ENCODE peak calls at places on chromosomes 5 and 9, in seven cellular contexts. V is esophagus squamous epithelium, M is A549, R is adrenal gland, E is lower leg skin, U is HepG2, N is endothelial cell of umbilical vein. K is an unnamed sample.

GRCh38 chr5:98902733-98903132 is 26.1 kb downstream of the CHD1 start:
- DNase-seq in V (no peak), M (no peak), R (no peak), E (no peak), U (no peak), N (no peak), K (no peak)

GRCh38 chr9:27732494-27732893 is 159.2 kb upstream of the C9orf72 start:
- DNase-seq in V (no peak), M (no peak), R (no peak), E (no peak), U (no peak), N (no peak), K (no peak)

GRCh38 chr9:110877376-110877775 is 160.9 kb downstream of the LPAR1 start:
- DNase-seq in V (no peak), M (no peak), R (no peak), E (no peak), U (no peak), N (no peak), K (no peak)

GRCh38 chr5:33969572-33970452 is 14.7 kb downstream of the SLC45A2 start:
- DNase-seq in V (no peak), M (peak), R (peak), E (no peak), U (peak), N (peak), K (peak)

GRCh38 chr5:57703726-57704125 is 221.1 kb upstream of the ACTBL2 start:
- DNase-seq in V (no peak), M (no peak), R (no peak), E (no peak), U (no peak), N (no peak), K (no peak)

GRCh38 chr5:12003680-12004079 is 99.4 kb upstream of the CTNND2 start:
- DNase-seq in V (no peak), M (no peak), R (no peak), E (no peak), U (no peak), N (no peak), K (no peak)

GRCh38 chr9:16555802-16556201 is 314.7 kb downstream of the BNC2 start:
- DNase-seq in V (no peak), M (no peak), R (no peak), E (no peak), U (no peak), N (no peak), K (no peak)

GRCh38 chr9:132350861-132351315 is 3.9 kb downstream of the SETX start:
- DNase-seq in V (no peak), M (no peak), R (no peak), E (no peak), U (no peak), N (peak), K (peak)

GRCh38 chr9:100670719-100671118 is 92.8 kb downstream of the CAVIN4 start:
- DNase-seq in V (no peak), M (no peak), R (no peak), E (no peak), U (no peak), N (no peak), K (no peak)

GRCh38 chr9:893843-894420 is 52.4 kb downstream of the DMRT1 start:
- DNase-seq in V (no peak), M (peak), R (peak), E (peak), U (peak), N (peak), K (peak)

GRCh38 chr5:95027775-95028174 is 257.1 kb downstream of the MCTP1 start:
- DNase-seq in V (no peak), M (no peak), R (no peak), E (no peak), U (no peak), N (no peak), K (no peak)

GRCh38 chr5:135444881-135445280 is 2.3 kb downstream of the DCANP1 start:
- DNase-seq in V (no peak), M (no peak), R (no peak), E (no peak), U (no peak), N (no peak), K (peak)

GRCh38 chr5:149455889-149456409 is 76.9 kb upstream of the IL17B start:
- DNase-seq in V (no peak), M (no peak), R (peak), E (no peak), U (peak), N (no peak), K (no peak)

GRCh38 chr5:73596705-73597328 is 29.2 kb upstream of the ARHGEF28 start:
- DNase-seq in V (no peak), M (peak), R (peak), E (no peak), U (peak), N (peak), K (peak)

GRCh38 chr5:132470596-132470995 is 20.0 kb downstream of the IRF1 start:
- DNase-seq in V (no peak), M (no peak), R (no peak), E (no peak), U (no peak), N (no peak), K (no peak)

GRCh38 chr5:140548300-140548688 is 832 bp downstream of the EIF4EBP3 start:
- DNase-seq in V (no peak), M (no peak), R (no peak), E (no peak), U (no peak), N (no peak), K (no peak)

GRCh38 chr5:140546851-140547507 is 483 bp upstream of the EIF4EBP3 start:
- DNase-seq in V (no peak), M (no peak), R (peak), E (no peak), U (peak), N (no peak), K (peak)

GRCh38 chr5:140549237-140550144 is 2.0 kb downstream of the EIF4EBP3 start:
- DNase-seq in V (no peak), M (no peak), R (peak), E (peak), U (no peak), N (peak), K (peak)

GRCh38 chr5:140548791-140549190 is 1.3 kb downstream of the EIF4EBP3 start:
- DNase-seq in V (no peak), M (no peak), R (no peak), E (no peak), U (no peak), N (no peak), K (no peak)

GRCh38 chr5:140547508-140548299 is at the start of gene EIF4EBP3:
- DNase-seq in V (peak), M (peak), R (peak), E (peak), U (peak), N (peak), K (peak)
- TF ChIP-seq POLR2A in V (no peak), M (no peak), R (peak), E (peak), U (peak), N (no peak), K (peak)

DNA sequence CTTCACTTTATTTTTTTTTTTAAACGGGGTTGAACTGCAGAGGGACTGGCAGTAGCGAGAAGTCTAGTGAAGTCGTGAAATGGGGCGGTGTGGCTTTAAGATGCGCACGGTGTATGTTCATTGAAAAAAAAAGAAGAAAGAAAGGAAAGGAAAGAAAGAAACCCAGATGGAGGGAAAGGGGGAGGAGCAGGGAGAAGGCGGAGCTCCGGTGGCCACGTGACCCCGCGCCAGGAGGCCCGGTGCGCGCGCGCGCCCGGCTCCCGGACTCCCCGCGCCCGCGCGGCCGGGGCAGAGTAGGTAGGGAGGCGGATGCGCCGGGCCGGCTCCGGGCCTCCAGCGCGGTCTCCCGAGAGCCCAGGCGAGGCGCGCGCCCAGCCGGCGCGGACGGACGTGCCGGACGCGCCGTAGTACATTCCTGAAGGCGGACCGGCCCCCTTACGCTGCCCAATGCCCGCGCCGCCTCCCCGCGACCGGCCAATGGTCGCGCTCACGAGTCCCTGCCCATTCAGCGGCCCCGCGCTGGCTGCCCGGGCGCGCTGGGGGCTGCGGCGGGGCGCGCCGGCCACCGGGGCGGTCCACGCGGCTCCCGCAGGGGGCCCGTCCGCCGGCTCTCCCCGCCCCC is 6.0 kb downstream of the PTCH1 start:
- DNase-seq in V (peak), M (peak), R (peak), E (peak), U (peak), N (peak), K (peak)
- TF ChIP-seq POLR2A in V (peak), M (no peak), R (peak), E (peak), U (no peak), N (peak), K (peak)

DNA sequence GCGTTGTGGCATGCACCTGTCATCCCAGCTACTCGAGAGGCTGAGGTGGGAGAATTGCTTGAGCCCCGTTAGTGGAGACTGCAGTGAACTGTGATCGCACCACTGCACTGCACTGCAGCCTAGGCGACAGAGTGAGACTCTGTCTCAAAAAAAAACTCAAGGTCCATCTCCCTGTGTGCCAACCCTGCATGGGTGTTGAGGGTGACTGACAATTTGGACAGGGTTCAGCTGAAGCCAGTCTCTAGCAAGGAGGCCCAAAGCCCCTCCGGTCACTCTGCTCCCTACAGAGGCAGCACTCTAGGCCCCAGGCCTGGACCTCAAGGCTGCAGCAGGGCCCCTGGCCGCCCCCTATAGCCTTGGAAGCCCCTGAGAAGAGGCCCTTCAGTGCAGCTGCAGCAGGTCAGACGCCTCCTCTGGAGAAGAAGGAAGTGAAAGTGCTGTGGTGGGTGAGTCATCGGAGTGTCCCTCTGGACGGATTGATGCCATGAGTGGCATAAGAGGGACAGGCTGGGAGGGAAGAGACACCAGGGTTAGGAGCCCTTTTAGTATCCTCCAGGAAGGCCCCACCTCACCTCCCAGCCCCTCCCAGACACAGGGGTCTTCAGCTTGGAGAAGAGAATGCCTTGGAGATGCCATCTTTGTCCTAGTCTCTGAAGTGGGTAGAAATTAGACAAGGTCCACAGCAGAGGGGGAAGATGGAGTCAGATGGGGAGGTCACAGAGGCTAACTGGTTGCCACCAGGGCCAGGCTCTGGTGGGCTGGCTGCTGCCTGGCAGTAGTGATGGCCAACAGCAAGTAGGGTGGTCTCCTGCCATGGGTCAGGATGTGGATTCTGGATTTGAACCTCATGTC is 39.1 kb upstream of the NEK6 start:
- DNase-seq in V (no peak), M (peak), R (peak), E (peak), U (peak), N (peak), K (peak)
- TF ChIP-seq POLR2A in V (no peak), M (no peak), R (no peak), E (no peak), U (no peak), N (no peak), K (no peak)

GRCh38 chr9:88537743-88538055 is 2.7 kb downstream of the NXNL2 start:
- DNase-seq in V (no peak), M (peak), R (peak), E (peak), U (no peak), N (no peak), K (peak)
- TF ChIP-seq POLR2A in V (no peak), M (no peak), R (no peak), E (no peak), U (no peak), N (no peak), K (no peak)

GRCh38 chr5:15956622-15957021 is 223.0 kb downstream of the MARCHF11 start:
- DNase-seq in V (no peak), M (no peak), R (no peak), E (no peak), U (no peak), N (no peak), K (no peak)
- TF ChIP-seq POLR2A in V (no peak), M (no peak), R (no peak), E (no peak), U (no peak), N (no peak), K (no peak)

GRCh38 chr9:125145425-125145824 is 2.1 kb upstream of the SCAI start:
- DNase-seq in V (no peak), M (no peak), R (no peak), E (no peak), U (no peak), N (no peak), K (peak)

GRCh38 chr9:125141251-125141650 is 2.1 kb downstream of the SCAI start:
- DNase-seq in V (no peak), M (no peak), R (no peak), E (no peak), U (no peak), N (no peak), K (no peak)

GRCh38 chr9:125142560-125143376 is 560 bp downstream of the SCAI start:
- DNase-seq in V (no peak), M (no peak), R (no peak), E (no peak), U (no peak), N (peak), K (peak)

GRCh38 chr9:125141751-125142150 is 1.6 kb downstream of the SCAI start:
- DNase-seq in V (no peak), M (no peak), R (no peak), E (no peak), U (no peak), N (no peak), K (no peak)

GRCh38 chr9:125143377-125144090 is at the start of gene SCAI:
- DNase-seq in V (peak), M (peak), R (peak), E (peak), U (peak), N (peak), K (peak)
- TF ChIP-seq POLR2A in V (no peak), M (peak), R (peak), E (no peak), U (no peak), N (peak), K (peak)

DNA sequence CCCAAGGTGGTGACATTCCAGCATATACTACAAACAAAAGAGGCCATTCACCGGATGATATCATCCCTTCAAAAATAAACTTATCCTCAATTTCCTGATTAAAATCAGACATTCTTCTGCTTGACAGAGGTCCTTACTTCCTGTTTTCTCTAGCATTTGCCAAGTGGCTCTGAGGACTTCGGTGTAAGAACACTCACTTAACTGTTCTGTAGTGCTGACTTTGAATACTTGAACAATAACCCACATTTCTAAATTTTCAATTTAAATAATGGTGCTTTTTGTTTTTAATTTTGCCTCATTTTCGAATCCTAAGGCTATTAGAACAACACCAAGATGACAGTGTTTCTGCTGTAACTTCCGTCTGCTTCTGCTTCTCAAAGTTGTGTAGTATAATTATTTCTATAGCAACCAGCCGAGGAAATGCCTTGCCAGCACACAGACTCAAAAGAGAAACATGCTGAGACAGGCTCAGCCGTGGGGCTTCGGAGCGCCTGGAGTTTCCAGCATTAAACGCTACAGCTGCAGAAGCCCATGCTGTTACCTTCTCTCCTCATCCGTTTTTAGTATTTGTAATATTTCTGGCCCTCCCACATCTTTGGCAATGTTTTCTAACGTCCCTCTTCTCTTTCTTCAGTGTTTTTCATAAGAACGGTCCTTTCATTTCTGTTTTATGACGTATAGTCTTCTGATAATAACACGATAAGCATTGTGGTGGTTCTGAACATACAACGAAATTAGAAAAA is 19.5 kb upstream of the ANXA1 start:
- DNase-seq in V (no peak), M (peak), R (peak), E (peak), U (no peak), N (peak), K (peak)
- TF ChIP-seq POLR2A in V (no peak), M (no peak), R (peak), E (no peak), U (no peak), N (peak), K (peak)

K was measured in NB4.